ENCODE peak calls at places on chromosome 20, in five cellular contexts. V is posterior cingulate gyrus, E is amygdala, B is GM18507, H is iris pigment epithelial cell. D is an unnamed sample.

GRCh38 chr20:22719250-22719649 is 134.9 kb upstream of the FOXA2 start:
- DNase-seq in V (no peak), E (no peak), B (no peak), H (no peak), D (no peak)

GRCh38 chr20:39318911-39319310 is 356.8 kb downstream of the DHX35 start:
- DNase-seq in V (no peak), E (no peak), B (no peak), H (no peak), D (no peak)

GRCh38 chr20:47361268-47361665 is 4.8 kb upstream of the ZMYND8 start:
- DNase-seq in V (no peak), E (no peak), B (no peak), H (no peak), D (no peak)

GRCh38 chr20:62381842-62382241 is 5.1 kb upstream of the RPS21 start:
- DNase-seq in V (no peak), E (no peak), B (no peak), H (no peak), D (no peak)

GRCh38 chr20:48718914-48719578 is 108.8 kb downstream of the PREX1 start:
- DNase-seq in V (no peak), E (no peak), B (no peak), H (no peak), D (no peak)

GRCh38 chr20:25257756-25258462 is 10.0 kb downstream of the PYGB start:
- DNase-seq in V (no peak), E (no peak), B (no peak), H (no peak), D (no peak)

GRCh38 chr20:45883100-45883469 is 2.1 kb downstream of the ZSWIM1 start:
- DNase-seq in V (no peak), E (no peak), B (no peak), H (no peak), D (no peak)

GRCh38 chr20:51578145-51578459 is 35.6 kb upstream of the NFATC2 start:
- DNase-seq in V (no peak), E (no peak), B (no peak), H (no peak), D (no peak)

GRCh38 chr20:41697861-41698559 is 79.8 kb upstream of the CHD6 start:
- DNase-seq in V (no peak), E (no peak), B (no peak), H (peak), D (no peak)

GRCh38 chr20:49446808-49447207 is 35.7 kb downstream of the KCNB1 start:
- DNase-seq in V (peak), E (peak), B (no peak), H (no peak), D (peak)

GRCh38 chr20:62683136-62683535 is 25.5 kb upstream of the NTSR1 start:
- DNase-seq in V (no peak), E (no peak), B (no peak), H (no peak), D (no peak)

GRCh38 chr20:38601216-38602184 is at the start of gene ARHGAP40:
- DNase-seq in V (no peak), E (no peak), B (peak), H (peak), D (no peak)

GRCh38 chr20:59560588-59561227 is 43.6 kb upstream of the PHACTR3 start:
- DNase-seq in V (no peak), E (no peak), B (no peak), H (peak), D (no peak)

GRCh38 chr20:58135441-58136170 is 92.8 kb downstream of the ANKRD60 start:
- DNase-seq in V (no peak), E (no peak), B (no peak), H (peak), D (no peak)

GRCh38 chr20:39563406-39563805 is 601.3 kb downstream of the DHX35 start:
- DNase-seq in V (no peak), E (no peak), B (no peak), H (no peak), D (no peak)

GRCh38 chr20:55561259-55561658 is 444.1 kb downstream of the CBLN4 start:
- DNase-seq in V (no peak), E (no peak), B (no peak), H (no peak), D (no peak)

GRCh38 chr20:34834459-34834893 is 9.0 kb upstream of the NCOA6 start:
- DNase-seq in V (no peak), E (no peak), B (no peak), H (peak), D (no peak)

GRCh38 chr20:37781626-37782025 is 87.8 kb downstream of the CTNNBL1 start:
- DNase-seq in V (no peak), E (no peak), B (no peak), H (peak), D (no peak)